ENCODE peak calls at places on chromosomes 7 and 10, in nine cellular contexts. U is left colon; Z is activated CD4-positive, CD25-positive, alpha-beta regulatory T cell; F is caudate nucleus; P is nucleus accumbens; Q is astrocyte of the spinal cord; G is stomach; L is NCI-H1105; B is NCI-H1694. W is an unnamed sample.

GRCh38 chr7:117273325-117274292 is 49.2 kb downstream of the WNT2 start:
- DNase-seq in Q (no peak), L (peak; percentile 43), G (no peak), Z (no peak), U (no peak), F (no peak), B (peak; percentile 31), P (no peak), W (no peak)

GRCh38 chr10:7702288-7702812 is 766 bp upstream of the ITIH2 start:
- DNase-seq in Q (no peak), G (no peak), U (no peak), Z (no peak), P (no peak), L (no peak), F (no peak), B (no peak), W (no peak)

GRCh38 chr7:109473172-109473571 is 903.5 kb downstream of the DNAJB9 start:
- DNase-seq in B (no peak), F (no peak), G (no peak), L (no peak), Q (no peak), P (no peak), U (no peak), Z (no peak), W (no peak)

GRCh38 chr7:92722541-92722940 is 113.8 kb downstream of the CDK6 start:
- DNase-seq in G (no peak), F (no peak), Z (no peak), P (no peak), B (no peak), U (no peak), Q (no peak), L (no peak), W (no peak)

GRCh38 chr10:113052076-113052830 is 102.2 kb downstream of the TCF7L2 start:
- DNase-seq in B (peak; percentile 11), G (no peak), P (no peak), Z (no peak), L (no peak), U (no peak), Q (no peak), F (no peak), W (no peak)

GRCh38 chr7:128022631-128023532 is 8.4 kb downstream of the LRRC4 start:
- DNase-seq in F (no peak), U (no peak), Q (peak; percentile 63), G (no peak), B (no peak), P (no peak), L (no peak), Z (no peak), W (no peak)

GRCh38 chr7:158776474-158776873 is 52.8 kb downstream of the ESYT2 start:
- DNase-seq in L (no peak), B (no peak), P (no peak), U (no peak), F (no peak), Q (no peak), G (no peak), Z (no peak), W (no peak)

GRCh38 chr10:18312385-18313145 is 172.3 kb downstream of the CACNB2 start:
- DNase-seq in U (no peak), Z (no peak), G (no peak), Q (peak; percentile 16), F (no peak), L (peak; percentile 3), P (no peak), B (peak; percentile 15), W (peak; percentile 23)

GRCh38 chr10:42924484-42924883 is 141.9 kb downstream of the BMS1 start:
- DNase-seq in F (no peak), Z (no peak), L (no peak), Q (no peak), P (no peak), B (no peak), G (no peak), U (no peak), W (no peak)

GRCh38 chr10:110868981-110869380 is 2.7 kb upstream of the PDCD4 start:
- DNase-seq in P (no peak), Z (no peak), L (no peak), G (no peak), Q (no peak), U (no peak), B (no peak), F (no peak), W (no peak)

W was measured in DMS 273 treated with DMSO at 0.1 percent for 48 hours.